ENCODE peak calls at places on chromosome 10, in six cellular contexts. C, H, Z, X, N and T are unnamed samples.

GRCh38 chr10:78277734-78278404 is 244.2 kb downstream of the RPS24 start:
- DNase-seq in C (no peak), H (no peak), Z (no peak), X (no peak), N (no peak), T (no peak)

GRCh38 chr10:126191192-126191591 is 197.1 kb downstream of the ADAM12 start:
- DNase-seq in C (no peak), H (no peak), Z (no peak), X (no peak), N (no peak), T (no peak)

GRCh38 chr10:5603848-5604170 is 62.6 kb downstream of the ASB13 start:
- DNase-seq in C (no peak), H (no peak), Z (no peak), X (no peak), N (no peak), T (no peak)

GRCh38 chr10:102802920-102803534 is 34.2 kb downstream of the CYP17A1 start:
- DNase-seq in C (peak), H (no peak), Z (no peak), X (no peak), N (no peak), T (no peak)

GRCh38 chr10:77361846-77362245 is 275.8 kb downstream of the KCNMA1 start:
- DNase-seq in C (no peak), H (no peak), Z (no peak), X (no peak), N (no peak), T (no peak)

GRCh38 chr10:109898666-109899577 is 24.4 kb downstream of the XPNPEP1 start:
- DNase-seq in C (no peak), H (no peak), Z (no peak), X (no peak), N (no peak), T (no peak)

GRCh38 chr10:69962746-69963135 is 89.9 kb upstream of the MACROH2A2 start:
- DNase-seq in C (no peak), H (no peak), Z (peak), X (no peak), N (no peak), T (no peak)

GRCh38 chr10:117165557-117166419 is 27.7 kb upstream of the VAX1 start:
- DNase-seq in C (peak), H (peak), Z (peak), X (no peak), N (no peak), T (peak)

GRCh38 chr10:44950326-44951225 is 9.0 kb upstream of the RASSF4 start:
- DNase-seq in C (no peak), H (no peak), Z (peak), X (no peak), N (no peak), T (no peak)

GRCh38 chr10:52146766-52147165 is 167.3 kb upstream of the DKK1 start:
- DNase-seq in C (no peak), H (no peak), Z (no peak), X (no peak), N (no peak), T (no peak)

GRCh38 chr10:35353805-35354204 is 17.5 kb downstream of the CCNY start:
- DNase-seq in C (no peak), H (no peak), Z (no peak), X (no peak), N (no peak), T (no peak)

GRCh38 chr10:70619271-70620019 is 16.9 kb upstream of the PRF1 start:
- DNase-seq in C (no peak), H (peak), Z (no peak), X (peak), N (no peak), T (no peak)

GRCh38 chr10:118106426-118106825 is 59.7 kb upstream of the RAB11FIP2 start:
- DNase-seq in C (peak), H (peak), Z (no peak), X (no peak), N (no peak), T (no peak)

GRCh38 chr10:60148266-60148840 is 241.3 kb downstream of the ANK3 start:
- DNase-seq in C (no peak), H (no peak), Z (no peak), X (no peak), N (no peak), T (peak)

GRCh38 chr10:78173360-78174020 is 139.8 kb downstream of the RPS24 start:
- DNase-seq in C (no peak), H (no peak), Z (no peak), X (no peak), N (no peak), T (no peak)

GRCh38 chr10:69472142-69472541 is 20.9 kb downstream of the TSPAN15 start:
- DNase-seq in C (no peak), H (no peak), Z (no peak), X (no peak), N (no peak), T (no peak)

GRCh38 chr10:79608505-79609375 is 2.0 kb upstream of the SFTPA1 start:
- DNase-seq in C (peak), H (peak), Z (peak), X (no peak), N (no peak), T (peak)

GRCh38 chr10:125174360-125174759 is 14.0 kb upstream of the CTBP2 start:
- DNase-seq in C (no peak), H (no peak), Z (peak), X (no peak), N (no peak), T (no peak)

GRCh38 chr10:133230387-133231195 is 574 bp downstream of the UTF1 start:
- DNase-seq in C (peak), H (no peak), Z (no peak), X (no peak), N (no peak), T (no peak)

GRCh38 chr10:47349516-47349915 is 1.4 kb downstream of the RBP3 start:
- DNase-seq in C (no peak), H (no peak), Z (no peak), X (no peak), N (no peak), T (no peak)

GRCh38 chr10:83075395-83076072 is 1063.8 kb upstream of the GHITM start:
- DNase-seq in C (no peak), H (no peak), Z (no peak), X (no peak), N (no peak), T (no peak)

GRCh38 chr10:91551856-91552255 is 81.0 kb downstream of the PPP1R3C start:
- DNase-seq in C (peak), H (peak), Z (no peak), X (no peak), N (no peak), T (no peak)

GRCh38 chr10:49280001-49280408 is 19.0 kb upstream of the C10orf71 start:
- DNase-seq in C (no peak), H (peak), Z (peak), X (no peak), N (no peak), T (no peak)